ENCODE peak calls at places on chromosomes 2 and 18, in ten cellular contexts. Z is breast epithelium; Q is AG08396; O is T1000; A is fibroblast of mammary gland; T is stimulated activated CD8-positive, alpha-beta memory T cell treated with anti-CD3 and anti-CD28 coated beads, Interleukin-4, amount 100 ng/mL, for 1 hour; N is activated CD4-positive, alpha-beta T cell treated with anti-CD3 and anti-CD28 coated beads, Interleukin-2, amount 10 ng/mL, durations not matched to agents 7 days and 5 days; V is T-helper 9 cell; E is PC-9; W is NCI-H460. L is an unnamed sample.

GRCh38 chr2:60549250-60550150 is 4.0 kb downstream of the BCL11A start:
- DNase-seq in Z (no peak), Q (no peak), O (no peak), A (no peak), T (no peak), N (no peak), V (no peak), E (no peak), W (no peak), L (no peak)

GRCh38 chr2:166439078-166439477 is 55.0 kb downstream of the SCN7A start:
- DNase-seq in Z (no peak), Q (no peak), O (no peak), A (no peak), T (no peak), N (no peak), V (no peak), E (no peak), W (no peak), L (no peak)

GRCh38 chr2:207945201-207945600 is 80.1 kb downstream of the PLEKHM3 start:
- DNase-seq in Z (no peak), Q (no peak), O (no peak), A (no peak), T (no peak), N (no peak), V (no peak), E (no peak), W (no peak), L (no peak)

GRCh38 chr2:30756051-30756719 is 51.1 kb downstream of the CAPN13 start:
- DNase-seq in Z (peak; percentile 37), Q (no peak), O (no peak), A (no peak), T (no peak), N (no peak), V (no peak), E (peak; percentile 48), W (no peak), L (no peak)

GRCh38 chr2:85238607-85239006 is 89.2 kb downstream of the TGOLN2 start:
- DNase-seq in Z (no peak), Q (no peak), O (no peak), A (no peak), T (no peak), N (no peak), V (no peak), E (no peak), W (no peak), L (no peak)

GRCh38 chr2:117704818-117705217 is 109.7 kb upstream of the DDX18 start:
- DNase-seq in Z (no peak), Q (no peak), O (no peak), A (no peak), T (no peak), N (no peak), V (no peak), E (no peak), W (no peak), L (no peak)

GRCh38 chr2:128736689-128737545 is 418.2 kb upstream of the HS6ST1 start:
- DNase-seq in Z (peak; percentile 47), Q (peak; percentile 92), O (no peak), A (peak; percentile 75), T (peak; percentile 7), N (peak; percentile 70), V (peak; percentile 23), E (peak; percentile 40), W (peak; percentile 37), L (peak; percentile 49)

GRCh38 chr18:53560546-53560945 is 663.9 kb downstream of the MBD2 start:
- DNase-seq in Z (no peak), Q (no peak), O (no peak), A (no peak), T (no peak), N (no peak), V (no peak), E (no peak), W (no peak), L (no peak)

GRCh38 chr2:134836986-134837385 is 1.4 kb upstream of the ACMSD start:
- DNase-seq in Z (no peak), Q (peak; percentile 76), O (peak; percentile 48), A (peak; percentile 93), T (no peak), N (no peak), V (no peak), E (no peak), W (no peak), L (peak; percentile 91)

GRCh38 chr2:17658251-17658843 is 95.3 kb downstream of the SMC6 start:
- DNase-seq in Z (no peak), Q (no peak), O (no peak), A (peak; percentile 85), T (no peak), N (no peak), V (no peak), E (no peak), W (no peak), L (peak; percentile 76)

GRCh38 chr18:49855711-49856110 is 42.4 kb upstream of the ACAA2 start:
- DNase-seq in Z (no peak), Q (no peak), O (no peak), A (no peak), T (no peak), N (no peak), V (no peak), E (no peak), W (no peak), L (no peak)

GRCh38 chr18:48623468-48624220 is 84.8 kb downstream of the CTIF start:
- DNase-seq in Z (no peak), Q (peak; percentile 68), O (no peak), A (peak; percentile 81), T (no peak), N (no peak), V (no peak), E (no peak), W (no peak), L (peak; percentile 88)

GRCh38 chr2:158412206-158412605 is 44.3 kb downstream of the CCDC148 start:
- DNase-seq in Z (no peak), Q (peak; percentile 23), O (no peak), A (no peak), T (no peak), N (no peak), V (no peak), E (no peak), W (no peak), L (peak; percentile 76)

GRCh38 chr18:8006979-8007378 is 439.9 kb downstream of the PTPRM start:
- DNase-seq in Z (no peak), Q (no peak), O (no peak), A (no peak), T (no peak), N (no peak), V (no peak), E (no peak), W (no peak), L (no peak)

GRCh38 chr2:36450466-36451196 is 95.1 kb downstream of the CRIM1 start:
- DNase-seq in Z (no peak), Q (peak; percentile 46), O (no peak), A (peak; percentile 88), T (no peak), N (no peak), V (no peak), E (no peak), W (no peak), L (peak; percentile 89)

GRCh38 chr2:24489465-24489864 is 1.6 kb upstream of the NCOA1 start:
- DNase-seq in Z (no peak), Q (no peak), O (no peak), A (no peak), T (no peak), N (no peak), V (no peak), E (no peak), W (no peak), L (no peak)

GRCh38 chr18:5868218-5868904 is 27.0 kb downstream of the TMEM200C start:
- DNase-seq in Z (peak; percentile 32), Q (peak; percentile 68), O (peak; percentile 62), A (peak; percentile 89), T (no peak), N (peak; percentile 59), V (no peak), E (peak; percentile 54), W (peak; percentile 83), L (peak; percentile 88)

GRCh38 chr18:72762505-72763122 is 105.2 kb downstream of the NETO1 start:
- DNase-seq in Z (no peak), Q (peak; percentile 38), O (no peak), A (peak; percentile 74), T (no peak), N (peak; percentile 11), V (no peak), E (peak; percentile 2), W (peak; percentile 64), L (peak; percentile 69)

GRCh38 chr2:109482371-109482841 is 131.4 kb downstream of the SEPTIN10 start:
- DNase-seq in Z (no peak), Q (no peak), O (no peak), A (no peak), T (no peak), N (no peak), V (no peak), E (no peak), W (no peak), L (no peak)

GRCh38 chr2:148944536-148944935 is 69.5 kb downstream of the KIF5C start:
- DNase-seq in Z (no peak), Q (no peak), O (no peak), A (no peak), T (no peak), N (no peak), V (no peak), E (no peak), W (no peak), L (no peak)

GRCh38 chr2:63009490-63009889 is 41.1 kb upstream of the OTX1 start:
- DNase-seq in Z (no peak), Q (no peak), O (no peak), A (no peak), T (no peak), N (no peak), V (no peak), E (no peak), W (no peak), L (no peak)

GRCh38 chr2:202039278-202040100 is 5.8 kb downstream of the FZD7 start:
- DNase-seq in Z (no peak), Q (no peak), O (no peak), A (peak; percentile 13), T (no peak), N (peak; percentile 9), V (no peak), E (no peak), W (peak; percentile 26), L (no peak)

GRCh38 chr2:229032596-229033234 is 238.4 kb downstream of the PID1 start:
- DNase-seq in Z (no peak), Q (peak; percentile 15), O (no peak), A (no peak), T (no peak), N (no peak), V (no peak), E (no peak), W (no peak), L (no peak)

GRCh38 chr18:53018791-53019190 is 678.8 kb downstream of the DCC start:
- DNase-seq in Z (no peak), Q (no peak), O (no peak), A (no peak), T (no peak), N (no peak), V (no peak), E (no peak), W (no peak), L (no peak)

GRCh38 chr2:52658598-52658997 is 1109.0 kb upstream of the CHAC2 start:
- DNase-seq in Z (no peak), Q (no peak), O (peak; percentile 21), A (peak; percentile 77), T (no peak), N (no peak), V (no peak), E (no peak), W (no peak), L (peak; percentile 91)

GRCh38 chr2:38037757-38038615 is 38.0 kb downstream of the CYP1B1 start:
- DNase-seq in Z (no peak), Q (peak; percentile 36), O (no peak), A (peak; percentile 77), T (no peak), N (no peak), V (no peak), E (peak; percentile 19), W (no peak), L (peak; percentile 47)

GRCh38 chr2:132757676-132758075 is 87.7 kb upstream of the LYPD1 start:
- DNase-seq in Z (no peak), Q (no peak), O (no peak), A (no peak), T (no peak), N (no peak), V (no peak), E (no peak), W (no peak), L (peak; percentile 77)

GRCh38 chr2:51387235-51387634 is 355.3 kb upstream of the NRXN1 start:
- DNase-seq in Z (no peak), Q (no peak), O (no peak), A (no peak), T (no peak), N (no peak), V (no peak), E (no peak), W (no peak), L (peak; percentile 92)